ENCODE peak calls at places on chromosomes 13 and 19, in six cellular contexts. R, I, Z, J, Q and A are unnamed samples.

GRCh38 chr13:42561752-42562467 is 12.0 kb upstream of the TNFSF11 start:
- DNase-seq in R (no peak), I (no peak), Z (no peak), J (no peak), Q (no peak), A (no peak)

GRCh38 chr19:16425993-16426392 is 45.8 kb downstream of the EPS15L1 start:
- DNase-seq in R (no peak), I (no peak), Z (no peak), J (no peak), Q (no peak), A (no peak)

GRCh38 chr13:66154354-66154753 is 1075.8 kb downstream of the PCDH9 start:
- DNase-seq in R (no peak), I (no peak), Z (no peak), J (no peak), Q (no peak), A (no peak)

GRCh38 chr19:16628984-16629691 is 1.1 kb upstream of the MED26 start:
- DNase-seq in R (peak), I (peak), Z (peak), J (peak), Q (peak), A (peak)

GRCh38 chr13:100675660-100676129 is 1.1 kb upstream of the TMTC4 start:
- DNase-seq in R (no peak), I (no peak), Z (no peak), J (no peak), Q (no peak), A (no peak)

GRCh38 chr19:46605356-46605821 is 4.3 kb downstream of the CALM3 start:
- DNase-seq in R (no peak), I (no peak), Z (no peak), J (no peak), Q (no peak), A (no peak)

GRCh38 chr19:18809149-18809978 is 18.3 kb upstream of the COMP start:
- DNase-seq in R (peak), I (peak), Z (peak), J (no peak), Q (no peak), A (peak)

GRCh38 chr19:42555801-42556200 is 27.5 kb upstream of the CEACAM1 start:
- DNase-seq in R (no peak), I (no peak), Z (no peak), J (no peak), Q (no peak), A (no peak)

GRCh38 chr13:41017153-41017552 is 2.0 kb downstream of the ELF1 start:
- DNase-seq in R (peak), I (peak), Z (peak), J (peak), Q (peak), A (peak)

GRCh38 chr19:2193807-2194206 is 30.1 kb downstream of the DOT1L start:
- DNase-seq in R (no peak), I (no peak), Z (no peak), J (no peak), Q (no peak), A (no peak)

GRCh38 chr13:35157143-35157755 is 215.2 kb downstream of the NBEA start:
- DNase-seq in R (no peak), I (peak), Z (no peak), J (peak), Q (peak), A (no peak)

GRCh38 chr13:113879017-113879416 is 15.1 kb upstream of the GAS6 start:
- DNase-seq in R (no peak), I (no peak), Z (no peak), J (no peak), Q (no peak), A (no peak)

GRCh38 chr13:30856004-30856790 is 49.9 kb upstream of the MEDAG start:
- DNase-seq in R (no peak), I (no peak), Z (no peak), J (no peak), Q (no peak), A (no peak)

GRCh38 chr19:18587962-18588610 is 512 bp upstream of the REX1BD start:
- DNase-seq in R (no peak), I (no peak), Z (no peak), J (no peak), Q (peak), A (no peak)

GRCh38 chr19:52307275-52307674 is 10.3 kb downstream of the ZNF480 start:
- DNase-seq in R (no peak), I (no peak), Z (no peak), J (peak), Q (peak), A (no peak)

GRCh38 chr13:97401421-97401820 is 32.5 kb upstream of the RAP2A start:
- DNase-seq in R (no peak), I (no peak), Z (no peak), J (no peak), Q (no peak), A (no peak)

GRCh38 chr13:52738719-52739467 is 727 bp downstream of the CNMD start:
- DNase-seq in R (no peak), I (no peak), Z (no peak), J (peak), Q (peak), A (no peak)

GRCh38 chr19:57527136-57527881 is at the start of gene ZNF549:
- DNase-seq in R (peak), I (peak), Z (peak), J (peak), Q (peak), A (peak)
- TF ChIP-seq POLR2A in R (no peak), I (no peak), Z (no peak), J (no peak), Q (no peak), A (no peak)

GRCh38 chr13:68051910-68052309 is 821.8 kb upstream of the PCDH9 start:
- DNase-seq in R (no peak), I (no peak), Z (no peak), J (no peak), Q (no peak), A (no peak)

GRCh38 chr13:68056816-68057710 is 826.9 kb upstream of the PCDH9 start:
- DNase-seq in R (no peak), I (peak), Z (no peak), J (peak), Q (no peak), A (no peak)
- TF ChIP-seq POLR2AphosphoS5 in R (no peak), I (no peak), Z (no peak), J (peak), Q (no peak), A (no peak)

DNA sequence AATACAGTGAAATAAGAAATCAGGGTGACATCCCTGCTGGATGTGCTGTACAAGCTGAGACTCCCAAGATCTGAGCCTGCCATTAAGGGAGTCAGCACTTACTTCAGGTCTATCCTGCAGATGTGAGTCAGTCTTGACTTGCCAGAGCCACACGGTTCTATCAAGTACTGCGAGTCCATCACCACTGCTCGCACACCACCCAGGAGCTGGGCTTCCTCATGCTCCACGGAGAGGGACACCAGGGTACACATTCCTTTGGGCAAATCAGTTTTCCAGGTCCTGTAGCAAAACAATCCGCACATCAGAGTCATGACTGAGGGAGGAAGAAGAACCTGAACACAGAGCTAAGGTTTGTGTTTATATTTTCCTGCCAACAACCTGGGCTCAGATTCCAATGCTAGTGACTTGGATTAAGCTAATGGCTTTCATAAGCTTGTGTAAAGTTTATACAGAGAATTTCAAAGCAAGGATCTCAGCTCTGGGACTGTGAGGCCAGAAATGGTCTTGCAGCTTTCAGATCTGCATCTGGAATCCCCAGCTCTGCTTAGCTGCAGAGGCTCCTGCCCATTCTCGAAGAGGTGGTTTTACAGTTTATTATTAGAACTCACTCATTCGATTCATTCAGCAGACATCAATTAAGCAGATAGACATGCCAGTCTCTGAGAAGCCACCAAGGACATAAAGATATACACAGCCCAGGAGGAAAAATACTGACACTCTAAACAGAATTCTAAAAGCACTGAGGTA is 90.6 kb downstream of the KL start:
- DNase-seq in R (no peak), I (no peak), Z (no peak), J (no peak), Q (no peak), A (no peak)
- TF ChIP-seq POLR2A in R (no peak), I (no peak), Z (no peak), J (no peak), Q (no peak), A (no peak)

GRCh38 chr13:72952529-72953141 is 106.2 kb upstream of the KLF5 start:
- DNase-seq in R (no peak), I (no peak), Z (no peak), J (no peak), Q (no peak), A (no peak)

GRCh38 chr13:72953391-72953960 is 105.3 kb upstream of the KLF5 start:
- DNase-seq in R (peak), I (peak), Z (peak), J (no peak), Q (no peak), A (peak)
- TF ChIP-seq POLR2AphosphoS5 in R (no peak), I (no peak), Z (no peak), J (no peak), Q (no peak), A (no peak)

GRCh38 chr19:3503036-3503572 is 2.6 kb upstream of the DOHH start:
- DNase-seq in R (no peak), I (no peak), Z (no peak), J (no peak), Q (peak), A (no peak)

GRCh38 chr19:3497757-3498515 is 2.5 kb downstream of the DOHH start:
- DNase-seq in R (no peak), I (no peak), Z (no peak), J (no peak), Q (no peak), A (no peak)

GRCh38 chr19:3500429-3501101 is at the start of gene DOHH:
- DNase-seq in R (peak), I (peak), Z (peak), J (peak), Q (peak), A (peak)

GRCh38 chr19:3501780-3502179 is 1.3 kb upstream of the DOHH start:
- DNase-seq in R (no peak), I (no peak), Z (no peak), J (no peak), Q (no peak), A (no peak)

GRCh38 chr19:3499738-3500428 is 591 bp downstream of the DOHH start:
- DNase-seq in R (no peak), I (no peak), Z (no peak), J (no peak), Q (no peak), A (no peak)
- TF ChIP-seq POLR2A in R (no peak), I (no peak), Z (no peak), J (no peak), Q (no peak), A (no peak)

GRCh38 chr19:34459614-34460013 is 21.9 kb upstream of the WTIP start:
- DNase-seq in R (peak), I (no peak), Z (peak), J (no peak), Q (no peak), A (no peak)
- TF ChIP-seq POLR2AphosphoS5 in R (no peak), I (no peak), Z (peak), J (no peak), Q (no peak), A (no peak)

DNA sequence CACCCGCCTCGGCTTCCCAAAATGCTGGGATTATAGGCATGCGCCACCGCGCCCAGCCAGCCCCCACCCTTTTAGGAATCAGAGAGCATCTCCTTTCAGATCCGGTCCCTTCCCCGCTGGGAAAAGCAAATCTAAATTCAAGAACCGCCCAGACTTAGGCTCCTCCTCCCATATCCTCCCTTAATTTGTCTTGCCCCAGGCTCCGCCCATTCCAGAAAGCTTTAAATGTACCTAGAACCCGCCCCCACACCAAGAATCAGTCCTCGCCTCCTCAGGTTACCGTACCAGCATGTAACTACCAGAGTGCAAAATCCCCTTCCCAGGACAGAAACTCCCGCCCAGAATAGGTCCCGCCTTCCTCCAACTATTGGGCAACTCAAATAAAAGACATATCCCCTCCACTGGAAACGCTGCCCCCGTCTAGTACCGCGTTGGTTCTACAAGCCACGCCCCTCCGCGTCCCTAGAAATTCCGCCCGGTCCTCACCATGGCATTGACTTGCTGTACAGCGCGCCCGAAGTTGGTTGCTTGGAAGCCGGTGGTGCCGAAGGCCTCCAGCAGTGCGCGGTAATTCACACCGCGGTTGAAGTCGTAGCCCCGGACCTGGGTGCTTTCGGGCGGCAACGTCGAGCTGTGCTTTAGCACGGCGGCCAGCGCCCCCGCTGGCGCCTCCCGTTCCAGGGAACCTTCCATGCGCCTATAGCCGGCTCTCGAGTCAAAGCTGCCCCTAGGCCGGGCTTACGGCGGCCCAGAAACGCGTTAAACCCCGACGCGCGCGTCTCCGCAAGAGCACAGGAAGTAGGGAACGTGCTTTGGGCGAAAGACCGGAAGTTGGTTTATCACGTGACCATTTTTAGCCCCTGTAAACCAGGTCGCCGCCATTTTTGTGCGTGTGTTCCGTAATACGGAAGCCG is at the start of gene DHPS:
- DNase-seq in R (peak), I (peak), Z (peak), J (peak), Q (peak), A (peak)
- TF ChIP-seq POLR2A in R (no peak), I (peak), Z (no peak), J (peak), Q (peak), A (peak)